ENCODE peak calls at places on chromosomes 12 and 14, in eight cellular contexts. B is tibial nerve; R is aorta; E is body of pancreas; I is GM23248; U is cardiac muscle cell; M is CD8-positive, alpha-beta memory T cell; J is breast epithelium. D is an unnamed sample.

GRCh38 chr12:11885261-11886038 is 185.3 kb upstream of the BCL2L14 start:
- DNase-seq in B (no peak), R (no peak), E (peak; percentile 62), I (peak; percentile 54), U (peak; percentile 7), M (no peak), J (peak; percentile 80), D (peak; percentile 12)

GRCh38 chr12:5430639-5431603 is 987 bp upstream of the NTF3 start:
- DNase-seq in B (no peak), R (peak; percentile 80), E (no peak), I (peak; percentile 58), U (no peak), M (no peak), J (no peak), D (peak; percentile 50)

GRCh38 chr14:66072190-66072905 is 413.8 kb upstream of the CCDC196 start:
- DNase-seq in B (no peak), R (no peak), E (no peak), I (no peak), U (no peak), M (no peak), J (no peak), D (no peak)

GRCh38 chr12:59388694-59389093 is 207.1 kb upstream of the SLC16A7 start:
- DNase-seq in B (no peak), R (no peak), E (no peak), I (no peak), U (no peak), M (no peak), J (no peak), D (no peak)

GRCh38 chr12:111360325-111360930 is 8.5 kb downstream of the PHETA1 start:
- DNase-seq in B (no peak), R (no peak), E (peak; percentile 31), I (no peak), U (no peak), M (no peak), J (no peak), D (peak; percentile 46)

GRCh38 chr12:107386569-107386968 is 293.2 kb upstream of the CRY1 start:
- DNase-seq in B (no peak), R (no peak), E (no peak), I (no peak), U (no peak), M (no peak), J (no peak), D (no peak)

GRCh38 chr12:87509233-87509820 is 519.9 kb downstream of the C12orf50 start:
- DNase-seq in B (no peak), R (no peak), E (no peak), I (peak; percentile 23), U (no peak), M (no peak), J (no peak), D (no peak)

GRCh38 chr12:89117448-89118034 is 234.8 kb downstream of the DUSP6 start:
- DNase-seq in B (no peak), R (no peak), E (peak; percentile 73), I (no peak), U (no peak), M (no peak), J (peak; percentile 70), D (no peak)

GRCh38 chr12:9115731-9116689 is at the start of gene A2M:
- DNase-seq in B (no peak), R (no peak), E (no peak), I (peak; percentile 24), U (peak; percentile 47), M (no peak), J (peak; percentile 51), D (no peak)

GRCh38 chr12:132949936-132950837 is 5.9 kb downstream of the ZNF605 start:
- DNase-seq in B (no peak), R (no peak), E (no peak), I (no peak), U (no peak), M (no peak), J (no peak), D (no peak)

GRCh38 chr14:69928111-69928523 is 48.9 kb downstream of the SMOC1 start:
- DNase-seq in B (no peak), R (no peak), E (no peak), I (peak; percentile 58), U (no peak), M (no peak), J (no peak), D (no peak)

GRCh38 chr12:53695148-53696138 is 19.6 kb upstream of the ATP5MC2 start:
- DNase-seq in B (no peak), R (peak; percentile 84), E (peak; percentile 28), I (peak; percentile 92), U (peak; percentile 38), M (peak; percentile 54), J (no peak), D (peak; percentile 39)

GRCh38 chr12:64792128-64792527 is 32.3 kb upstream of the TBC1D30 start:
- DNase-seq in B (no peak), R (no peak), E (no peak), I (no peak), U (no peak), M (no peak), J (no peak), D (no peak)

GRCh38 chr12:109833307-109834189 is at the start of gene TRPV4:
- DNase-seq in B (no peak), R (no peak), E (peak; percentile 57), I (peak; percentile 67), U (peak; percentile 79), M (no peak), J (no peak), D (peak; percentile 67)

DNA sequence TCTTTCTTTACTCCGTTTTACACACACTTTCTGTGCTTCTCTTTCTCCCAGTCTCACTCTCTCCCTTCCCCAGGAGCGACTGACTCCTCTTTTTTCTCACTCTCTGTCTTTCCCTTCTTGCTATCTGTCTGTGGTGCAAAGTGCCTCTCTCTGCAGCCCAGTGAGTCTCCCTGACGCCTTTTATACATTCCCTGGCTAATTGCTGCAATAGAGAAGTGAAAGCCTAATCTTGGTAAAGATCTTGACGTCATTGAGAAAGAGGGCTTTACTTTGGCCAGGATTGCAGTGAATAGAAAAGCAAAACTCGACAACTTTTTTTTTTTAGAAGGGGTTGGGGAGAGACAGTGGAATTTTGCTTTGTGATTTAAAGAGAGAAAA is 710 bp upstream of the DIO2 start:
- DNase-seq in B (no peak), R (no peak), E (no peak), I (peak; percentile 76), U (peak; percentile 4), M (no peak), J (no peak), D (no peak)
- H3K4me1 ChIP-seq in B (no peaks in the 10 kb centered on the region), R (no peaks in the 10 kb centered on the region), E (no peaks in the 10 kb centered on the region), I (peaks cover 39% of the 10 kb centered on the region), U (peaks cover 7% of the 10 kb centered on the region), M (no peaks in the 10 kb centered on the region), J (no peaks in the 10 kb centered on the region), D (no peaks in the 10 kb centered on the region)

GRCh38 chr12:103833095-103833777 is 7.8 kb downstream of the NT5DC3 start:
- DNase-seq in B (no peak), R (no peak), E (no peak), I (peak; percentile 85), U (no peak), M (no peak), J (no peak), D (no peak)

GRCh38 chr12:103830025-103830725 is 10.9 kb downstream of the NT5DC3 start:
- DNase-seq in B (no peak), R (no peak), E (no peak), I (no peak), U (no peak), M (no peak), J (no peak), D (no peak)

GRCh38 chr12:103829092-103829491 is 11.9 kb downstream of the NT5DC3 start:
- DNase-seq in B (no peak), R (no peak), E (no peak), I (peak; percentile 21), U (no peak), M (no peak), J (no peak), D (no peak)

GRCh38 chr12:103832048-103832798 is 8.8 kb downstream of the NT5DC3 start:
- DNase-seq in B (no peak), R (no peak), E (no peak), I (no peak), U (no peak), M (no peak), J (no peak), D (no peak)

GRCh38 chr12:103830730-103831320 is 10.2 kb downstream of the NT5DC3 start:
- DNase-seq in B (no peak), R (no peak), E (no peak), I (no peak), U (no peak), M (no peak), J (no peak), D (no peak)
- H3K4me1 ChIP-seq in B (no peaks in the 10 kb centered on the region), R (peaks cover 8% of the 10 kb centered on the region), E (peaks cover 5% of the 10 kb centered on the region), I (peaks cover 19% of the 10 kb centered on the region), U (no peaks in the 10 kb centered on the region), M (no peaks in the 10 kb centered on the region), J (no peaks in the 10 kb centered on the region), D (no peaks in the 10 kb centered on the region)

DNA sequence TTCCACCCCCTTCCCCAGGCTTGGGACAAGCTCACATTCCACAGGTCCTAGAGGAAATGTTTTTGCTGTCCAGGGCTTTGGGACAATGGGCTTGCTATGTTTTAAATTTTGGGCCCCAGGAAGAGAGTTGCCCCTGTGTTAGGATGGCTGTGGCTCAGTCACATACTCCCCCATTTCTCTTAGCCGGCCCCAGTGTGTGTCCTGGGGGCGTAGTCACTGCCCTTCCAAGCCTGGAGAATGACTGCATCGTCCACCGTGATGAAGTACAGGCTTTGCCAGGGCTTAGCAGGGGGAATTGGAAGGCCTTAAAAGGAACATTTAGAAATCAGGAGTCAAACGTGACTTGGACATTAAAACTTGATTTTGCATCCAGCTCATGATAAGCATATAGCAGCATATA is 293.6 kb downstream of the CACNA1C start:
- DNase-seq in B (no peak), R (no peak), E (no peak), I (peak; percentile 37), U (no peak), M (no peak), J (no peak), D (no peak)
- H3K4me1 ChIP-seq in B (no peaks in the 10 kb centered on the region), R (peaks cover 12% of the 10 kb centered on the region), E (no peaks in the 10 kb centered on the region), I (peaks cover 11% of the 10 kb centered on the region), U (peaks cover 15% of the 10 kb centered on the region), M (no peaks in the 10 kb centered on the region), J (no peaks in the 10 kb centered on the region), D (peaks cover 25% of the 10 kb centered on the region)

GRCh38 chr12:50568338-50569155 is 63.8 kb downstream of the DIP2B start:
- DNase-seq in B (no peak), R (no peak), E (no peak), I (peak; percentile 16), U (no peak), M (no peak), J (no peak), D (no peak)
- H3K4me1 ChIP-seq in B (no peaks in the 10 kb centered on the region), R (peaks cover 7% of the 10 kb centered on the region), E (peaks cover 74% of the 10 kb centered on the region), I (peaks cover 53% of the 10 kb centered on the region), U (peaks cover 35% of the 10 kb centered on the region), M (peaks cover 19% of the 10 kb centered on the region), J (peaks cover 10% of the 10 kb centered on the region), D (peaks cover 11% of the 10 kb centered on the region)

GRCh38 chr14:35369701-35370191 is 34.8 kb downstream of the NFKBIA start:
- DNase-seq in B (no peak), R (peak; percentile 73), E (no peak), I (peak; percentile 44), U (no peak), M (no peak), J (no peak), D (no peak)
- H3K4me1 ChIP-seq in B (no peaks in the 10 kb centered on the region), R (no peaks in the 10 kb centered on the region), E (peaks cover 17% of the 10 kb centered on the region), I (peaks cover 32% of the 10 kb centered on the region), U (peaks cover 31% of the 10 kb centered on the region), M (peaks cover 27% of the 10 kb centered on the region), J (peaks cover 4% of the 10 kb centered on the region), D (peaks cover 2% of the 10 kb centered on the region)

GRCh38 chr14:75537071-75537470 is 14.8 kb downstream of the BATF start:
- DNase-seq in B (no peak), R (no peak), E (no peak), I (no peak), U (no peak), M (no peak), J (no peak), D (no peak)
- H3K4me1 ChIP-seq in B (no peaks in the 10 kb centered on the region), R (no peaks in the 10 kb centered on the region), E (peaks cover 9% of the 10 kb centered on the region), I (peaks cover 10% of the 10 kb centered on the region), U (no peaks in the 10 kb centered on the region), M (peaks cover 32% of the 10 kb centered on the region), J (no peaks in the 10 kb centered on the region), D (peaks cover 1% of the 10 kb centered on the region)